ENCODE peak calls at places on chromosomes 2 and 18, in eight cellular contexts. Q is GM12865, X is choroid plexus epithelial cell, L is BJ, B is mammary epithelial cell, M is lung, W is neuronal stem cell, Y is lower lobe of right lung. R is an unnamed sample.

GRCh38 chr2:88350641-88351601 is 101.6 kb downstream of the FOXI3 start:
- DNase-seq in Q (peak), X (peak), L (no peak), M (peak), B (peak), Y (peak), W (peak), R (no peak)

GRCh38 chr2:67526283-67526682 is 129.2 kb downstream of the ETAA1 start:
- DNase-seq in X (peak), M (no peak), B (peak), L (peak), Q (no peak), Y (no peak), W (no peak), R (peak)

GRCh38 chr2:25076749-25077148 is 34.9 kb downstream of the EFR3B start:
- DNase-seq in Y (no peak), M (no peak), W (no peak), Q (peak), X (no peak), B (no peak), L (no peak), R (no peak)

GRCh38 chr18:55478301-55478660 is 109.7 kb downstream of the TCF4 start:
- DNase-seq in X (no peak), L (no peak), M (no peak), Q (no peak), Y (no peak), B (no peak), W (no peak), R (no peak)

GRCh38 chr2:48851161-48851560 is 95.6 kb upstream of the LHCGR start:
- DNase-seq in L (no peak), X (peak), M (no peak), W (no peak), Q (no peak), Y (no peak), B (peak), R (no peak)

GRCh38 chr2:202299712-202300111 is 34.1 kb downstream of the NOP58 start:
- DNase-seq in L (no peak), X (no peak), B (no peak), M (no peak), Q (peak), Y (no peak), W (no peak), R (no peak)

GRCh38 chr2:143903172-143903856 is 616.6 kb downstream of the ZEB2 start:
- DNase-seq in L (no peak), Q (no peak), Y (no peak), X (peak), M (no peak), B (peak), W (no peak), R (no peak)

GRCh38 chr2:133734699-133735098 is 166.4 kb upstream of the NCKAP5 start:
- DNase-seq in Q (no peak), L (peak), Y (no peak), B (no peak), W (no peak), X (no peak), M (no peak), R (no peak)

GRCh38 chr2:38581193-38582147 is 21.3 kb downstream of the HNRNPLL start:
- DNase-seq in Q (peak), W (peak), X (peak), L (no peak), Y (peak), B (peak), M (no peak), R (no peak)

GRCh38 chr2:178846458-178846802 is 39.2 kb upstream of the TTN start:
- DNase-seq in M (no peak), W (no peak), X (peak), L (no peak), B (no peak), Q (no peak), Y (no peak), R (no peak)

GRCh38 chr18:73045037-73045436 is 177.2 kb upstream of the NETO1 start:
- DNase-seq in Q (no peak), M (no peak), Y (no peak), B (no peak), L (no peak), W (no peak), X (no peak), R (no peak)

DNA sequence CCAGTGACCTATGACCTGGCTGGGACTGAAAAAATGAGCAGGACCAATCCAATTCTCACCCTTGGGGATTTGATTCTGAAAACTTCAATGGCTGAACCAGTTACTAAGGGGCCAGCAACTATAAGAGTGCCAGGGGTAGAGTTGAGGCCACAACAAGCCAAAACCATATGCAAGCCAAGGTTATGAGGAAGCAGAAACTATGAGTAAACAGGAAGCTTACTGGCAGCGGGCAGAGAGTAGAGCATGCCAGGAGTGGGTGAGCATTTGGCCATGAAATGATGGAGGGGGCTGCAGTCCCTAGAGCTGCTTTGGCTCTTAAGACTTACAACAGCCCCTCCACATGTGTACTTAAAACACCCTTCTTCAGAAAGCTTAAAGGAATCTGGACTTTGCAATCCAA is 82.4 kb downstream of the RBMS1 start:
- DNase-seq in W (no peak), B (peak), L (no peak), Y (no peak), Q (peak), X (no peak), M (no peak), R (no peak)
- H3K4me3 ChIP-seq in W (no peak), B (no peak), L (no peak), Y (no peak), Q (no peak), X (no peak), M (no peak), R (no peak)

DNA sequence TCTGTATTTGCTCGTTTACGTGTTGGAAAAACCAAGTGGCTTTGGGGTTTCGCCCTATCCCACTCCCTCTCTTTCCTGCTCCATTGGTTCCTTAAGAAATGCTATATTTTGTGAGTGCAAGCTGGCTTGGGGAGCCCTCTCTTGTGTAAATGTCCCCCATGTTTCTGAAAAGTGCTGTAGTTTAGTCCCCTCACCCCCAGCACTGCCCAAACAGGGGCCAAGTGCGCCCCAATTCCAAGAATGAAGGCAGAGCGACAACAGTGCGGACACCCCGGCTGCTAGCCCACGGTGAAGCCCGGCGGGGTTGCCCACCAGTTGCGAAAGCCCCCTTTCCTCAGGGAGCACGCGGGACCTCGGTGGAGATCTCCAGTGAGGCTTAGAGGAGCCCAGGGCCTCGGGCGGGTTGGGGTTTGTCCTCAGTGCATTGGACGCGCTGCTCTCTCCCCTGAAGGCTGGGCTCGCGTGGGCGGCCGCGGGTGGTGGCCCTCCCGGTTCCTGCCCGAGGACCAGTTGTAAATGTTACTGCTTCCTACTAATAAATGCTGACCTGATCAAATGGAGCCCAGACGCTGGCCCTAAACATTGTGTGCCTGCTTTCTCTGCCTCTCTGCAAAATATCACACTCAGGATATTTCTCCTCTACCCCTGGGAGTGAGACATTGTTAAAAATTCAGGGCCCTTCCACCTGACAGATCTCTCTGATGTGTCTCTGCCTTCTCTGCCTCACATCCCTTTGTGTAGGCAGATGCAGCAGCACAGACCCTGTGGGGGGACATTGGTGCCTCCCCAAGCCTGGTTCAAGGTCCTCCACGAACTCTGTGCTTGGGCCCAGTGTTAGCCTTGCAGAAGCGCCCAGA is 2.1 kb downstream of the HOXD9 start:
- DNase-seq in Y (no peak), L (no peak), M (no peak), B (no peak), Q (no peak), X (no peak), W (no peak), R (no peak)
- H3K4me3 ChIP-seq in Y (no peak), L (no peak), M (no peak), B (no peak), Q (no peak), X (no peak), W (no peak), R (no peak)

DNA sequence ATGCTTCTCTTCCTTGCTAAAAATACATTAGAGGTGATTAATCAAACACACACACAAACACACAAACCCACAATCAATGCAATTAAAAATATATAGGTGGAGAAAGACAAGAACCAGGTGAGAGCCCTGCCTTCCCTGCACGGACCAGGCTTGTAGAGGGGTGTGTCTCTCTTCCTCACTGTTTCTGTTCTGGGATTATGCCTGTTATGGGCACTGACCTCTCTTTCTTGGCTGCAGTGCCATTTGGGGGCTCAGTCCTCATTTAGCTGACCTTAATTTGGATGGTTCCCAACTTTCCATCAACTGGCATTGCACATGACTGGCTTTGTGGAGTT is 89.8 kb downstream of the SH3RF3 start:
- DNase-seq in L (no peak), X (no peak), B (no peak), M (no peak), W (no peak), Q (no peak), Y (no peak), R (no peak)
- H3K4me3 ChIP-seq in L (no peak), X (no peak), B (no peak), M (no peak), W (no peak), Q (no peak), Y (no peak), R (no peak)

DNA sequence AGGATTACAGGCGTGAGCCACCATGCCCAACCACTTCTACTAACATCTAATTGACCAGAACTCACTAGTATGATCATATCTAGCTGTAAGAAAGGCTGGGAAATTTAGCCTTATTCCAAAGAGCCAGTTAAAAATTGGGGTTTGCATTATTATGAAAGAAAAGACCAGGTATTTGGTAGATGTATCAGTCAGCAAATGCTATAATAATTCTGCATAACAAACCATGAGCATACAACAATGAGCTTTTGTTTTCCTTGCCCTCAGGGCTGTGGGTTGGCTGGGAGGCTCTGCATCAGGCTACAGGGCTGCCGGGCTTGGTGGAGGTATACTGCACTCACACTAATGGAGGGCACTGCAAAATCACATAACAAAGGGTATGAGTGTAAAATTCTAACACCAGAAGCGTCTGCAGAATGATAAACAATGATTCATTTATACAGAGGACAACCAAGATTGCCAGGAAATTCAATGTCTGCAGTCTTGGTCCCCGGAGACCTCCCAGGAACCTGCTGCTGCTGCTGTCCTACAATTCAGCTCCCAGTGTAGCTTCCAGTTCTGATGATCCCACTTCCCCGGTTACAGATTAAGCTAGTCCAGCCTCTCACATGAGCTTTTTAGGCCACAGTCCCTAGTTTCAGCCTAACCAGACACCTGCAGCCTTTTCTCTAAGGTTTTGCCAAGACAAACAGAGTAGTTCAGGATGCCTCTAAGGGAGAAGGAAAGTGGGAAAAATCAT is 32.2 kb upstream of the ST3GAL5 start:
- DNase-seq in Y (no peak), X (peak), B (no peak), M (no peak), W (no peak), L (no peak), Q (no peak), R (no peak)
- H3K4me3 ChIP-seq in Y (no peak), X (no peak), B (no peak), M (no peak), W (no peak), L (no peak), Q (no peak), R (no peak)

DNA sequence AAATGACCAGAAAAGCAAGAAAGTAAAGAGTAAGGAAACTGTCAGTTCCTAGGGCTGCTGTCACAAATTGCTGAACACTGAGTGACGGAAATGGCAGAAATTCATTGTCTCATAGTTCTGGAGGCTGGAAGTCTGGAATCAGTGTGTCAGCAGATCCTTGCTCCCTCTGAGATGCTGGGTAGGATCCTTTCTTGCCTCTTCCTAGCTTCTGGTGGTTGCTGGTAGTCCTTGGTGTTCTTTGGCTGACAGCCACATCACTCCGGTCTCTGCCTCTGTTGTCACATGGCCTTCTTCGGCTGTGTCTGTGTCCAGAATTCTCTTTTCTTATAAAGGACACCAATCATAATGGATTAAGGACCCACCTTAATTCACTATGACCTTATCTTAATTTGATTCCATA is 21.9 kb downstream of the PLEKHB2 start:
- DNase-seq in Y (no peak), M (no peak), W (no peak), X (no peak), B (no peak), Q (no peak), L (no peak), R (no peak)
- H3K4me3 ChIP-seq in Y (no peak), M (no peak), W (no peak), X (no peak), B (no peak), Q (no peak), L (no peak), R (no peak)

GRCh38 chr2:229443141-229443540 is 172.1 kb upstream of the PID1 start:
- DNase-seq in X (no peak), Q (no peak), W (no peak), Y (no peak), L (no peak), B (no peak), M (no peak), R (no peak)

GRCh38 chr2:229445501-229446294 is 174.6 kb upstream of the PID1 start:
- DNase-seq in X (peak), Y (no peak), L (peak), M (no peak), B (peak), W (no peak), Q (no peak), R (peak)

GRCh38 chr2:229443869-229444268 is 172.8 kb upstream of the PID1 start:
- DNase-seq in B (no peak), W (no peak), X (no peak), Q (no peak), L (no peak), Y (no peak), M (no peak), R (no peak)

GRCh38 chr2:229446316-229446715 is 175.2 kb upstream of the PID1 start:
- DNase-seq in X (no peak), W (no peak), Y (no peak), Q (no peak), M (no peak), L (no peak), B (no peak), R (no peak)

GRCh38 chr2:229445013-229445412 is 173.9 kb upstream of the PID1 start:
- DNase-seq in M (peak), L (peak), W (no peak), B (peak), Y (no peak), Q (no peak), X (peak), R (peak)
- H3K4me3 ChIP-seq in M (no peak), L (peak), W (no peak), B (no peak), Y (no peak), Q (no peak), X (no peak), R (no peak)

GRCh38 chr2:8573942-8574195 is 108.0 kb upstream of the ID2 start:
- DNase-seq in L (no peak), Q (no peak), X (no peak), W (no peak), B (no peak), M (no peak), Y (no peak), R (no peak)
- H3K4me3 ChIP-seq in L (no peak), Q (no peak), X (no peak), W (no peak), B (no peak), M (no peak), Y (no peak), R (no peak)

DNA sequence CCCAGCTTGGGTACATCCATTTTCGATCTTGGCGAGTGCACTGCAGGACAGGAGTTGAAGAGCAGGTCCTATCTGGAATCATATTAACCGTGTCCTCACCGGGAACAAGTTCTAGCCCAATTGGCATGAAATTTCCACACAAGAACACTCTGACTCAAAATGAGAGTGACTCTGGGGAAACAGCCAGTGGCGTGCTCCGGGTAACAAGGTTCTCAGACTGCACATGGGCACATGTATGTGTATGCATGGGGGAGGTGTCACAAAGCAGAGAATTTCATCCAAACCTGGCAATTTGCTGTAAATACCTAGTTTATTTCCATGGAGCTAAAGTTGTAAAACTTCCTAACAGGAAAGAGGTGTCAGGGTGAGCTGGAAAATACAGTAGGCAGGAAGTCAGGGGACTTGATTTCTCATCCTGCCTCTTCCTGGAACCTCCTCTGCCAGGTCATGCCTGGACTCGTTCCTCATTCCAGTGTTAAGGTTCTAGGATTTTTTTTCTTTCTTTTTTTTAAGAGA is 1.7 kb downstream of the TUBB6 start:
- DNase-seq in X (peak), Y (no peak), M (no peak), L (no peak), W (no peak), B (peak), Q (peak), R (no peak)
- H3K4me3 ChIP-seq in X (peak), Y (peak), M (no peak), L (peak), W (peak), B (peak), Q (peak), R (peak)

DNA sequence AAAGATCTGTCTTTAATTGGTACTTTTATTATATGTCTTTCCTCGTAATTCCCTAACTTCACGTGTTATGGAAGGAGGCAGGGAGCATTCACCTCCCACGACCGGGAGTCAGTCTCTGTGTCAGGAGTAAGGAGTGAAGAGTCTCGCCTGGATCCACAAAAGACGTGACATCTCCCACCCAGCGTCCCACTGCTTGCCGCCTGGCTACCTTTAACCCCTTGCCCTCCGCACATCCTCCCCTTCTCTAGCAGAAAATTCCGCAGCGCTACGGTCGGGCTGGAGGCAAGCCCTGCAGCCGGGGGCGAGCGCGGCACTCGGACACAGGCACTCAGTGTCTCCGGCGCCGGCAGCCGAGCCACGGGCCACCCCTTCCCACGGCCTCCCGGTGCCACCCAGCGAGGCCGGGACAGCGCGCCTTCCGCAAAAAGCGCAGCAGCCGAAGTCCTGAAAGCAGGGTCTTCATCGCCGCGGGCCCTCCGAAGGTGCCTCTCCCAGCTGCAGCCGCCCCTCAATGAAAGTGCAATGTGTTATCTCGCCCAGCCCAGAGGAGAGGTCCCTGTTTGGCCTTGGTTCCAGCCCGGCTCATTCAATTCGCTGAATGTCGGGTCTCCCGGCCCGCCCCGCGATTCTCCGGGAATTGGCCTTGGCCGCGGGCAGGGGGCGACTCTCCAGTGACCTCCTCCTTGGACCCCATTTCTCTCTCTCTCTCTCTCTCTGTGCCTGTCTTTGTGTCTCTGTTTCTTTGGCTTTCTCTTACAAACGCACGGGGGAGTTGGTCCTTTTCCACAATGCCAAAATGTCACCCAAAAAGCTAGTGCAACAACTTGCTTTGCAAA is 1.2 kb downstream of the DLGAP1 start:
- DNase-seq in B (no peak), Y (peak), W (peak), Q (no peak), L (no peak), M (no peak), X (no peak), R (no peak)
- H3K4me3 ChIP-seq in B (no peak), Y (peak), W (peak), Q (peak), L (no peak), M (peak), X (no peak), R (peak)

R was measured in skeletal muscle cell.